ENCODE peak calls at places on chromosomes 11 and 22, in nine cellular contexts. One of them, this sample, is unnamed.
A peak's percentile ranks its signal among the peaks of the same experiment; 100 is the strongest.

GRCh38 chr11:30107899-30108298 is 91.1 kb upstream of the KCNA4 start:
- DNase-seq in glomerular endothelial cell: no peak
- DNase-seq in T1000: peak; percentile 9
- DNase-seq in stimulated activated CD4-positive, alpha-beta T cell treated with anti-CD3 and anti-CD28 coated beads, Interleukin-2, amount 100 ng/mL, for 48 hours: no peak
- DNase-seq in fibroblast of the conjunctiva: peak; percentile 81
- DNase-seq in neuronal stem cell: no peak
- DNase-seq in activated CD4-positive, alpha-beta T cell treated with anti-CD3 and anti-CD28 coated beads for 24 hours: no peak
- DNase-seq in CD4-positive, CD25-positive, alpha-beta regulatory T cell: no peak
- DNase-seq in Jurkat, Clone E6-1: no peak
- DNase-seq in this sample: no peak

GRCh38 chr11:120807414-120808150 is 216.3 kb upstream of the TBCEL start:
- DNase-seq in Jurkat, Clone E6-1: no peak
- DNase-seq in T1000: peak; percentile 63
- DNase-seq in glomerular endothelial cell: peak; percentile 42
- DNase-seq in activated CD4-positive, alpha-beta T cell treated with anti-CD3 and anti-CD28 coated beads for 24 hours: no peak
- DNase-seq in fibroblast of the conjunctiva: peak; percentile 39
- DNase-seq in CD4-positive, CD25-positive, alpha-beta regulatory T cell: no peak
- DNase-seq in neuronal stem cell: peak; percentile 24
- DNase-seq in stimulated activated CD4-positive, alpha-beta T cell treated with anti-CD3 and anti-CD28 coated beads, Interleukin-2, amount 100 ng/mL, for 48 hours: no peak
- DNase-seq in this sample: no peak

GRCh38 chr22:29750029-29750428 is 16.8 kb downstream of the ZMAT5 start:
- DNase-seq in activated CD4-positive, alpha-beta T cell treated with anti-CD3 and anti-CD28 coated beads for 24 hours: no peak
- DNase-seq in T1000: no peak
- DNase-seq in stimulated activated CD4-positive, alpha-beta T cell treated with anti-CD3 and anti-CD28 coated beads, Interleukin-2, amount 100 ng/mL, for 48 hours: no peak
- DNase-seq in fibroblast of the conjunctiva: no peak
- DNase-seq in Jurkat, Clone E6-1: no peak
- DNase-seq in neuronal stem cell: no peak
- DNase-seq in CD4-positive, CD25-positive, alpha-beta regulatory T cell: no peak
- DNase-seq in glomerular endothelial cell: no peak
- DNase-seq in this sample: no peak

GRCh38 chr11:29017941-29018340 is 909.8 kb downstream of the METTL15 start:
- DNase-seq in T1000: no peak
- DNase-seq in Jurkat, Clone E6-1: no peak
- DNase-seq in activated CD4-positive, alpha-beta T cell treated with anti-CD3 and anti-CD28 coated beads for 24 hours: no peak
- DNase-seq in glomerular endothelial cell: no peak
- DNase-seq in fibroblast of the conjunctiva: no peak
- DNase-seq in stimulated activated CD4-positive, alpha-beta T cell treated with anti-CD3 and anti-CD28 coated beads, Interleukin-2, amount 100 ng/mL, for 48 hours: no peak
- DNase-seq in CD4-positive, CD25-positive, alpha-beta regulatory T cell: no peak
- DNase-seq in neuronal stem cell: no peak
- DNase-seq in this sample: no peak

GRCh38 chr22:48918585-48919186 is 909.0 kb downstream of the BRD1 start:
- DNase-seq in fibroblast of the conjunctiva: no peak
- DNase-seq in T1000: no peak
- DNase-seq in neuronal stem cell: no peak
- DNase-seq in activated CD4-positive, alpha-beta T cell treated with anti-CD3 and anti-CD28 coated beads for 24 hours: no peak
- DNase-seq in glomerular endothelial cell: no peak
- DNase-seq in CD4-positive, CD25-positive, alpha-beta regulatory T cell: no peak
- DNase-seq in Jurkat, Clone E6-1: no peak
- DNase-seq in stimulated activated CD4-positive, alpha-beta T cell treated with anti-CD3 and anti-CD28 coated beads, Interleukin-2, amount 100 ng/mL, for 48 hours: no peak
- DNase-seq in this sample: no peak

GRCh38 chr22:24236656-24237055 is 8.2 kb downstream of the GGT5 start:
- DNase-seq in activated CD4-positive, alpha-beta T cell treated with anti-CD3 and anti-CD28 coated beads for 24 hours: no peak
- DNase-seq in Jurkat, Clone E6-1: no peak
- DNase-seq in glomerular endothelial cell: no peak
- DNase-seq in CD4-positive, CD25-positive, alpha-beta regulatory T cell: no peak
- DNase-seq in fibroblast of the conjunctiva: peak; percentile 33
- DNase-seq in T1000: no peak
- DNase-seq in neuronal stem cell: no peak
- DNase-seq in stimulated activated CD4-positive, alpha-beta T cell treated with anti-CD3 and anti-CD28 coated beads, Interleukin-2, amount 100 ng/mL, for 48 hours: no peak
- DNase-seq in this sample: no peak

GRCh38 chr22:40123387-40123786 is 54.3 kb upstream of the TNRC6B start:
- DNase-seq in glomerular endothelial cell: no peak
- DNase-seq in fibroblast of the conjunctiva: no peak
- DNase-seq in CD4-positive, CD25-positive, alpha-beta regulatory T cell: no peak
- DNase-seq in activated CD4-positive, alpha-beta T cell treated with anti-CD3 and anti-CD28 coated beads for 24 hours: no peak
- DNase-seq in Jurkat, Clone E6-1: no peak
- DNase-seq in stimulated activated CD4-positive, alpha-beta T cell treated with anti-CD3 and anti-CD28 coated beads, Interleukin-2, amount 100 ng/mL, for 48 hours: no peak
- DNase-seq in neuronal stem cell: no peak
- DNase-seq in T1000: no peak
- DNase-seq in this sample: no peak

GRCh38 chr11:97502201-97502600 is 1112.4 kb downstream of the JRKL start:
- DNase-seq in T1000: no peak
- DNase-seq in stimulated activated CD4-positive, alpha-beta T cell treated with anti-CD3 and anti-CD28 coated beads, Interleukin-2, amount 100 ng/mL, for 48 hours: no peak
- DNase-seq in neuronal stem cell: no peak
- DNase-seq in activated CD4-positive, alpha-beta T cell treated with anti-CD3 and anti-CD28 coated beads for 24 hours: no peak
- DNase-seq in Jurkat, Clone E6-1: no peak
- DNase-seq in glomerular endothelial cell: no peak
- DNase-seq in fibroblast of the conjunctiva: no peak
- DNase-seq in CD4-positive, CD25-positive, alpha-beta regulatory T cell: no peak
- DNase-seq in this sample: no peak

GRCh38 chr11:130094614-130095013 is 24.9 kb downstream of the APLP2 start:
- DNase-seq in activated CD4-positive, alpha-beta T cell treated with anti-CD3 and anti-CD28 coated beads for 24 hours: no peak
- DNase-seq in T1000: no peak
- DNase-seq in stimulated activated CD4-positive, alpha-beta T cell treated with anti-CD3 and anti-CD28 coated beads, Interleukin-2, amount 100 ng/mL, for 48 hours: no peak
- DNase-seq in Jurkat, Clone E6-1: no peak
- DNase-seq in neuronal stem cell: no peak
- DNase-seq in fibroblast of the conjunctiva: no peak
- DNase-seq in CD4-positive, CD25-positive, alpha-beta regulatory T cell: no peak
- DNase-seq in glomerular endothelial cell: no peak
- DNase-seq in this sample: no peak

GRCh38 chr22:35642305-35642741 is 5.9 kb upstream of the APOL6 start:
- DNase-seq in fibroblast of the conjunctiva: no peak
- DNase-seq in CD4-positive, CD25-positive, alpha-beta regulatory T cell: no peak
- DNase-seq in T1000: no peak
- DNase-seq in neuronal stem cell: no peak
- DNase-seq in stimulated activated CD4-positive, alpha-beta T cell treated with anti-CD3 and anti-CD28 coated beads, Interleukin-2, amount 100 ng/mL, for 48 hours: no peak
- DNase-seq in glomerular endothelial cell: no peak
- DNase-seq in activated CD4-positive, alpha-beta T cell treated with anti-CD3 and anti-CD28 coated beads for 24 hours: no peak
- DNase-seq in Jurkat, Clone E6-1: no peak
- DNase-seq in this sample: no peak

GRCh38 chr22:39601180-39601535 is 30.6 kb downstream of the CACNA1I start:
- DNase-seq in Jurkat, Clone E6-1: no peak
- DNase-seq in CD4-positive, CD25-positive, alpha-beta regulatory T cell: no peak
- DNase-seq in activated CD4-positive, alpha-beta T cell treated with anti-CD3 and anti-CD28 coated beads for 24 hours: no peak
- DNase-seq in glomerular endothelial cell: no peak
- DNase-seq in fibroblast of the conjunctiva: no peak
- DNase-seq in stimulated activated CD4-positive, alpha-beta T cell treated with anti-CD3 and anti-CD28 coated beads, Interleukin-2, amount 100 ng/mL, for 48 hours: no peak
- DNase-seq in T1000: no peak
- DNase-seq in neuronal stem cell: no peak
- DNase-seq in this sample: no peak

GRCh38 chr11:86816251-86816726 is 15.9 kb downstream of the PRSS23 start:
- DNase-seq in neuronal stem cell: no peak
- DNase-seq in T1000: no peak
- DNase-seq in glomerular endothelial cell: peak; percentile 91
- DNase-seq in Jurkat, Clone E6-1: no peak
- DNase-seq in fibroblast of the conjunctiva: no peak
- DNase-seq in stimulated activated CD4-positive, alpha-beta T cell treated with anti-CD3 and anti-CD28 coated beads, Interleukin-2, amount 100 ng/mL, for 48 hours: no peak
- DNase-seq in activated CD4-positive, alpha-beta T cell treated with anti-CD3 and anti-CD28 coated beads for 24 hours: no peak
- DNase-seq in CD4-positive, CD25-positive, alpha-beta regulatory T cell: no peak
- DNase-seq in this sample: no peak